ENCODE peak calls at places on chromosome 3, in six cellular contexts. O is heart right ventricle, L is right cardiac atrium, M is GM23248, F is psoas muscle, W is esophagus squamous epithelium. X is an unnamed sample.
A peak's percentile ranks its signal among the peaks of the same experiment; 100 is the strongest.

GRCh38 chr3:36656873-36657272 is 107.5 kb downstream of the DCLK3 start:
- DNase-seq in O (no peak), L (no peak), M (no peak), F (no peak), W (no peak), X (no peak)

GRCh38 chr3:142944346-142944745 is 19.1 kb downstream of the PAQR9 start:
- DNase-seq in O (no peak), L (no peak), M (no peak), F (no peak), W (no peak), X (no peak)

GRCh38 chr3:195250473-195251251 is 20.3 kb downstream of the XXYLT1 start:
- DNase-seq in O (no peak), L (no peak), M (no peak), F (no peak), W (no peak), X (no peak)

GRCh38 chr3:44762170-44762677 is 630 bp downstream of the KIF15 start:
- DNase-seq in O (no peak), L (no peak), M (peak; percentile 33), F (no peak), W (no peak), X (no peak)

GRCh38 chr3:140629351-140630137 is 48.3 kb upstream of the TRIM42 start:
- DNase-seq in O (no peak), L (no peak), M (peak; percentile 83), F (no peak), W (no peak), X (no peak)

GRCh38 chr3:31565288-31565687 is 32.6 kb downstream of the STT3B start:
- DNase-seq in O (no peak), L (no peak), M (peak; percentile 8), F (no peak), W (no peak), X (no peak)

GRCh38 chr3:149886957-149887356 is 73.9 kb downstream of the RNF13 start:
- DNase-seq in O (no peak), L (no peak), M (no peak), F (no peak), W (no peak), X (no peak)

GRCh38 chr3:56042326-56042951 is 425.8 kb downstream of the ERC2 start:
- DNase-seq in O (no peak), L (no peak), M (peak; percentile 64), F (no peak), W (no peak), X (peak; percentile 31)

GRCh38 chr3:176978441-176978840 is 218.8 kb downstream of the TBL1XR1 start:
- DNase-seq in O (no peak), L (no peak), M (no peak), F (no peak), W (no peak), X (no peak)

GRCh38 chr3:14719006-14719405 is 44.1 kb downstream of the C3orf20 start:
- DNase-seq in O (no peak), L (no peak), M (peak; percentile 61), F (no peak), W (no peak), X (no peak)

GRCh38 chr3:83843716-83844115 is 1115.1 kb upstream of the CADM2 start:
- DNase-seq in O (no peak), L (no peak), M (no peak), F (no peak), W (no peak), X (no peak)

GRCh38 chr3:129398803-129399144 is 29.7 kb downstream of the EFCAB12 start:
- DNase-seq in O (no peak), L (no peak), M (peak; percentile 70), F (no peak), W (no peak), X (no peak)

GRCh38 chr3:129596194-129597086 is 10.0 kb downstream of the PLXND1 start:
- DNase-seq in O (peak; percentile 93), L (peak; percentile 95), M (peak; percentile 95), F (peak; percentile 87), W (no peak), X (peak; percentile 97)

GRCh38 chr3:30399394-30400181 is 206.8 kb upstream of the TGFBR2 start:
- DNase-seq in O (no peak), L (no peak), M (no peak), F (no peak), W (no peak), X (peak; percentile 46)

GRCh38 chr3:105829229-105829628 is 39.6 kb downstream of the CBLB start:
- DNase-seq in O (no peak), L (no peak), M (no peak), F (no peak), W (no peak), X (no peak)

GRCh38 chr3:132135628-132136333 is 101.0 kb upstream of the CPNE4 start:
- DNase-seq in O (no peak), L (no peak), M (peak; percentile 98), F (no peak), W (no peak), X (peak; percentile 82)

GRCh38 chr3:126263539-126263938 is 83.2 kb upstream of the ALDH1L1 start:
- DNase-seq in O (no peak), L (no peak), M (no peak), F (no peak), W (no peak), X (no peak)

GRCh38 chr3:36403661-36404060 is 23.4 kb downstream of the STAC start:
- DNase-seq in O (no peak), L (no peak), M (peak; percentile 57), F (no peak), W (no peak), X (no peak)

GRCh38 chr3:144105542-144105941 is 133.9 kb downstream of the DIPK2A start:
- DNase-seq in O (no peak), L (no peak), M (no peak), F (no peak), W (no peak), X (no peak)

GRCh38 chr3:159458010-159458409 is 530.6 kb upstream of the IL12A start:
- DNase-seq in O (no peak), L (no peak), M (peak; percentile 91), F (no peak), W (no peak), X (peak; percentile 65)

GRCh38 chr3:155753038-155753647 is 8.3 kb upstream of the PLCH1 start:
- DNase-seq in O (no peak), L (no peak), M (peak; percentile 54), F (no peak), W (no peak), X (no peak)

GRCh38 chr3:166685246-166685645 is 694.9 kb downstream of the ZBBX start:
- DNase-seq in O (no peak), L (no peak), M (no peak), F (no peak), W (no peak), X (no peak)

GRCh38 chr3:179045719-179046402 is 25.7 kb downstream of the ZMAT3 start:
- DNase-seq in O (no peak), L (no peak), M (no peak), F (no peak), W (no peak), X (no peak)

GRCh38 chr3:187736418-187736871 is 8.8 kb downstream of the BCL6 start:
- DNase-seq in O (no peak), L (no peak), M (peak; percentile 82), F (peak; percentile 32), W (no peak), X (peak; percentile 61)

GRCh38 chr3:20669184-20669583 is 483.2 kb upstream of the SGO1 start:
- DNase-seq in O (peak; percentile 30), L (peak; percentile 67), M (peak; percentile 46), F (no peak), W (no peak), X (no peak)

GRCh38 chr3:99674086-99674789 is 35.8 kb downstream of the COL8A1 start:
- DNase-seq in O (no peak), L (no peak), M (peak; percentile 34), F (no peak), W (no peak), X (peak; percentile 44)
- H3K27ac ChIP-seq in O (peak overlapping the region; percentile 65), L (no peak overlapping the region), M (peak overlapping the region; percentile 9), F (no peak overlapping the region), W (no peak overlapping the region), X (no peak overlapping the region)

GRCh38 chr3:23822559-23822958 is 16.8 kb downstream of the UBE2E1 start:
- DNase-seq in O (no peak), L (no peak), M (no peak), F (no peak), W (no peak), X (no peak)
- H3K4me1 ChIP-seq in O (peaks cover 70% of the 10 kb centered on the region), L (peaks cover 2% of the 10 kb centered on the region), M (no peaks in the 10 kb centered on the region), F (peaks cover 51% of the 10 kb centered on the region), W (peaks cover 31% of the 10 kb centered on the region), X (no peaks in the 10 kb centered on the region)

GRCh38 chr3:34361921-34362320 is 563.5 kb downstream of the PDCD6IP start:
- DNase-seq in O (no peak), L (no peak), M (no peak), F (no peak), W (no peak), X (no peak)
- H3K27ac ChIP-seq in O (no peak overlapping the region), L (no peak overlapping the region), M (no peak overlapping the region), F (no peak overlapping the region), W (no peak overlapping the region), X (no peak overlapping the region)

DNA sequence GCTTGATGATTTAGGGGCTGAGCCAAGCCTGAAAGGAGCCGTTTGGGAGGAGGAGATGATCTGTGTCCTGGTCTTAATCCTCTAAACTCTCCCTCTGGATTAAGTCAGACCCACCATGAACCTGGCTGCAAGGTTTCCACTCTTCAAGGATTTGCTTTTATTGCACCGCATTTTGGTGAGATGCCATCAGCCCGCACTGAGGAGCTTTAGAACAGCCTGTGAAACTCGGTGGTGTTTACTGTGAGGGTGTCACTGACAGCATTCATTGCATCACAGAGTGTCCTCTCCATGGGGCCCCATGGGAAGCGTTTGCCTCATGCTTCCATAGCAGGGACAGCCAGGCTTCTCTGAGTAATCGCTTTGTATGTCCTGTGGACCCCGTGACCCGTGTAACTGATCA is 59.2 kb downstream of the EPHB1 start:
- DNase-seq in O (no peak), L (no peak), M (no peak), F (no peak), W (no peak), X (no peak)
- H3K4me1 ChIP-seq in O (peaks cover 22% of the 10 kb centered on the region), L (no peaks in the 10 kb centered on the region), M (no peaks in the 10 kb centered on the region), F (peaks cover 7% of the 10 kb centered on the region), W (no peaks in the 10 kb centered on the region), X (no peaks in the 10 kb centered on the region)

DNA sequence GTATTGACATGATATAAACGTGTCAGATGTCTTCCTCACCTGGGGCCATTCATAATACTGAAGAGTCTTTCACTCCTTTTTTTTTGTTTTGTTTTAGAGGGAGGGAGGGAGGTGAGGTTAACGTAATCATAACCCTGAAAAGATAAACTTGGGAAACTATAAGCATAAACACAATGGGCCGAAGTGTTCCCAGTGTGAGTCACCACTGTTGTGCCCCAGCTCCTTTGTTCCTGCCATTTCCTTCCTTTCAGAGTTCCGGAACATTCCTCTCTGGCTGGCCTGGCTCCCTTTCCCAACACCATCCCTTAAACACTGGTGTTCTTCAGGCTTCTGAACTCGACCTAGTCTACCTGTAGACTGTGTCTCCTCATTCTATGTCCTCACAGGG is 18.6 kb downstream of the PLD1 start:
- DNase-seq in O (no peak), L (peak; percentile 30), M (peak; percentile 19), F (no peak), W (no peak), X (peak; percentile 79)
- H3K27ac ChIP-seq in O (peak overlapping the region; percentile 37), L (no peak overlapping the region), M (no peak overlapping the region), F (no peak overlapping the region), W (peak overlapping the region; percentile 92), X (peak overlapping the region; percentile 76)

X was measured in SJSA1.